ENCODE peak calls at places on chromosome 1, in five cellular contexts. J is Calu3; E is stimulated activated effector memory CD8-positive, alpha-beta T cell treated with anti-CD3 and anti-CD28 coated beads, Interleukin-12 subunit alpha, Interleukin-12 subunit beta, amount 100 ng/mL, for 72 hours; L is COR-L47; H is cardiac muscle cell. P is an unnamed sample.

GRCh38 chr1:47651311-47652089 is 213.7 kb downstream of the FOXD2 start:
- DNase-seq in J (no peak), E (no peak), L (no peak), H (no peak), P (peak)

GRCh38 chr1:85273397-85273796 is 3.0 kb downstream of the BCL10 start:
- DNase-seq in J (no peak), E (no peak), L (no peak), H (no peak), P (no peak)

GRCh38 chr1:173409613-173410012 is 67.5 kb upstream of the PRDX6 start:
- DNase-seq in J (no peak), E (no peak), L (no peak), H (no peak), P (no peak)

GRCh38 chr1:47578026-47578861 is 140.4 kb downstream of the FOXD2 start:
- DNase-seq in J (peak), E (no peak), L (no peak), H (no peak), P (peak)

GRCh38 chr1:234553241-234554156 is 56.5 kb downstream of the IRF2BP2 start:
- DNase-seq in J (no peak), E (no peak), L (no peak), H (no peak), P (no peak)

GRCh38 chr1:21906173-21907078 is 30.7 kb downstream of the HSPG2 start:
- DNase-seq in J (no peak), E (no peak), L (no peak), H (no peak), P (no peak)

GRCh38 chr1:117630423-117630998 is 24.7 kb downstream of the TENT5C start:
- DNase-seq in J (no peak), E (no peak), L (no peak), H (peak), P (no peak)

GRCh38 chr1:232574867-232575523 is 54.9 kb downstream of the SIPA1L2 start:
- DNase-seq in J (no peak), E (no peak), L (no peak), H (no peak), P (no peak)

GRCh38 chr1:89149229-89149628 is 23.3 kb upstream of the GBP2 start:
- DNase-seq in J (peak), E (no peak), L (no peak), H (peak), P (peak)

GRCh38 chr1:8047686-8048522 is 21.8 kb upstream of the ERRFI1 start:
- DNase-seq in J (no peak), E (no peak), L (no peak), H (no peak), P (no peak)

GRCh38 chr1:53572802-53573148 is 113.6 kb downstream of the DMRTB1 start:
- DNase-seq in J (no peak), E (no peak), L (no peak), H (no peak), P (peak)

GRCh38 chr1:171403396-171403795 is 81.9 kb upstream of the PRRC2C start:
- DNase-seq in J (no peak), E (no peak), L (no peak), H (no peak), P (no peak)

GRCh38 chr1:62746086-62746808 is 37.7 kb upstream of the ATG4C start:
- DNase-seq in J (no peak), E (no peak), L (peak), H (peak), P (peak)

GRCh38 chr1:218811497-218811896 is 362.2 kb upstream of the LYPLAL1 start:
- DNase-seq in J (no peak), E (no peak), L (no peak), H (no peak), P (no peak)

GRCh38 chr1:192730206-192730605 is 78.6 kb upstream of the RGS2 start:
- DNase-seq in J (no peak), E (no peak), L (no peak), H (no peak), P (no peak)

GRCh38 chr1:43651188-43651587 is 1.2 kb downstream of the KDM4A start:
- DNase-seq in J (no peak), E (no peak), L (no peak), H (no peak), P (peak)

GRCh38 chr1:86191958-86192357 is 35.4 kb upstream of the COL24A1 start:
- DNase-seq in J (no peak), E (no peak), L (no peak), H (no peak), P (no peak)

GRCh38 chr1:12158362-12159092 is 8.3 kb upstream of the TNFRSF1B start:
- DNase-seq in J (no peak), E (no peak), L (no peak), H (no peak), P (no peak)

GRCh38 chr1:182253319-182253718 is 138.3 kb downstream of the GLUL start:
- DNase-seq in J (no peak), E (no peak), L (no peak), H (no peak), P (no peak)

GRCh38 chr1:2528966-2529750 is 905 bp downstream of the HES5 start:
- DNase-seq in J (no peak), E (no peak), L (peak), H (peak), P (no peak)

GRCh38 chr1:175179837-175180590 is 12.6 kb downstream of the KIAA0040 start:
- DNase-seq in J (no peak), E (no peak), L (no peak), H (no peak), P (no peak)

GRCh38 chr1:91685994-91686393 is 185.3 kb downstream of the CDC7 start:
- DNase-seq in J (no peak), E (no peak), L (peak), H (no peak), P (no peak)

GRCh38 chr1:8167936-8168335 is 141.8 kb upstream of the ERRFI1 start:
- DNase-seq in J (no peak), E (no peak), L (no peak), H (no peak), P (no peak)

P was measured in HT-29.